ENCODE peak calls at places on chromosomes 7 and 10, in five cellular contexts. One of them, this sample, is unnamed.

GRCh38 chr7:90692396-90692795 is 96.3 kb downstream of the CDK14 start:
- DNase-seq in HEK293T: no peak
- DNase-seq in GM12878: no peak
- DNase-seq in H1: no peak
- DNase-seq in NT2/D1: no peak
- DNase-seq in this sample: no peak

GRCh38 chr10:110655286-110655685 is 11.2 kb downstream of the RBM20 start:
- DNase-seq in HEK293T: no peak
- DNase-seq in GM12878: no peak
- DNase-seq in H1: no peak
- DNase-seq in NT2/D1: no peak
- DNase-seq in this sample: no peak

GRCh38 chr7:28389504-28390385 is 22.6 kb upstream of the CREB5 start:
- DNase-seq in HEK293T: peak
- DNase-seq in GM12878: no peak
- DNase-seq in H1: no peak
- DNase-seq in NT2/D1: peak
- DNase-seq in this sample: peak

GRCh38 chr10:59362184-59362966 is at the start of gene FAM13C:
- DNase-seq in HEK293T: peak
- DNase-seq in GM12878: no peak
- DNase-seq in H1: peak
- DNase-seq in NT2/D1: peak
- DNase-seq in this sample: peak

GRCh38 chr10:62025901-62026879 is 124.7 kb downstream of the ARID5B start:
- DNase-seq in HEK293T: no peak
- DNase-seq in GM12878: no peak
- DNase-seq in H1: no peak
- DNase-seq in NT2/D1: no peak
- DNase-seq in this sample: no peak

GRCh38 chr10:92405006-92405924 is 114.3 kb downstream of the MARCHF5 start:
- DNase-seq in HEK293T: no peak
- DNase-seq in GM12878: no peak
- DNase-seq in H1: no peak
- DNase-seq in NT2/D1: no peak
- DNase-seq in this sample: no peak

GRCh38 chr7:47377741-47378140 is 204.2 kb downstream of the TNS3 start:
- DNase-seq in HEK293T: no peak
- DNase-seq in GM12878: no peak
- DNase-seq in H1: no peak
- DNase-seq in NT2/D1: no peak
- DNase-seq in this sample: no peak

GRCh38 chr7:129066290-129067131 is 11.6 kb upstream of the TNPO3 start:
- DNase-seq in HEK293T: peak
- DNase-seq in GM12878: no peak
- DNase-seq in H1: no peak
- DNase-seq in NT2/D1: peak
- DNase-seq in this sample: no peak

GRCh38 chr10:118031351-118032075 is 15.2 kb downstream of the RAB11FIP2 start:
- DNase-seq in HEK293T: no peak
- DNase-seq in GM12878: no peak
- DNase-seq in H1: no peak
- DNase-seq in NT2/D1: no peak
- DNase-seq in this sample: no peak

GRCh38 chr7:16212610-16213009 is 208.7 kb downstream of the CRPPA start:
- DNase-seq in HEK293T: no peak
- DNase-seq in GM12878: no peak
- DNase-seq in H1: no peak
- DNase-seq in NT2/D1: no peak
- DNase-seq in this sample: no peak

GRCh38 chr10:117716896-117717295 is 174.3 kb downstream of the EMX2 start:
- DNase-seq in HEK293T: no peak
- DNase-seq in GM12878: no peak
- DNase-seq in H1: no peak
- DNase-seq in NT2/D1: no peak
- DNase-seq in this sample: no peak

GRCh38 chr10:46545861-46546590 is 10.4 kb downstream of the GPRIN2 start:
- DNase-seq in HEK293T: no peak
- DNase-seq in GM12878: no peak
- DNase-seq in H1: no peak
- DNase-seq in NT2/D1: no peak
- DNase-seq in this sample: no peak

GRCh38 chr7:119664601-119665000 is 608.4 kb upstream of the KCND2 start:
- DNase-seq in HEK293T: no peak
- DNase-seq in GM12878: no peak
- DNase-seq in H1: no peak
- DNase-seq in NT2/D1: no peak
- DNase-seq in this sample: no peak

GRCh38 chr7:123662755-123663154 is 7.1 kb downstream of the LMOD2 start:
- DNase-seq in HEK293T: no peak
- DNase-seq in GM12878: no peak
- DNase-seq in H1: no peak
- DNase-seq in NT2/D1: no peak
- DNase-seq in this sample: no peak

GRCh38 chr10:112227331-112227961 is 43.9 kb upstream of the GPAM start:
- DNase-seq in HEK293T: no peak
- DNase-seq in GM12878: no peak
- DNase-seq in H1: no peak
- DNase-seq in NT2/D1: no peak
- DNase-seq in this sample: peak

GRCh38 chr7:78562191-78562590 is 763.6 kb downstream of the PHTF2 start:
- DNase-seq in HEK293T: no peak
- DNase-seq in GM12878: no peak
- DNase-seq in H1: no peak
- DNase-seq in NT2/D1: no peak
- DNase-seq in this sample: no peak

GRCh38 chr10:13053794-13054462 is 46.0 kb upstream of the OPTN start:
- DNase-seq in HEK293T: no peak
- DNase-seq in GM12878: no peak
- DNase-seq in H1: no peak
- DNase-seq in NT2/D1: no peak
- DNase-seq in this sample: no peak

GRCh38 chr10:87973635-87974034 is 110.2 kb downstream of the PTEN start:
- DNase-seq in HEK293T: no peak
- DNase-seq in GM12878: no peak
- DNase-seq in H1: peak
- DNase-seq in NT2/D1: peak
- DNase-seq in this sample: no peak

GRCh38 chr7:140005754-140006503 is 56.8 kb downstream of the PARP12 start:
- DNase-seq in HEK293T: peak
- DNase-seq in GM12878: no peak
- DNase-seq in H1: peak
- DNase-seq in NT2/D1: peak
- DNase-seq in this sample: peak

GRCh38 chr7:7122033-7122478 is 60.3 kb upstream of the C1GALT1 start:
- DNase-seq in HEK293T: no peak
- DNase-seq in GM12878: no peak
- DNase-seq in H1: no peak
- DNase-seq in NT2/D1: no peak
- DNase-seq in this sample: no peak

GRCh38 chr7:19118896-19119301 is 1.5 kb upstream of the TWIST1 start:
- DNase-seq in HEK293T: no peak
- DNase-seq in GM12878: no peak
- DNase-seq in H1: no peak
- DNase-seq in NT2/D1: no peak
- DNase-seq in this sample: no peak

GRCh38 chr7:24706211-24707165 is 50.8 kb downstream of the GSDME start:
- DNase-seq in HEK293T: no peak
- DNase-seq in GM12878: no peak
- DNase-seq in H1: no peak
- DNase-seq in NT2/D1: no peak
- DNase-seq in this sample: no peak

GRCh38 chr10:63236113-63236935 is 103.2 kb downstream of the NRBF2 start:
- DNase-seq in HEK293T: no peak
- DNase-seq in GM12878: no peak
- DNase-seq in H1: no peak
- DNase-seq in NT2/D1: no peak
- DNase-seq in this sample: peak

GRCh38 chr7:158495256-158495655 is 92.4 kb downstream of the PTPRN2 start:
- DNase-seq in HEK293T: no peak
- DNase-seq in GM12878: no peak
- DNase-seq in H1: no peak
- DNase-seq in NT2/D1: no peak
- DNase-seq in this sample: no peak

GRCh38 chr7:98250789-98251188 is 1.2 kb downstream of the TECPR1 start:
- DNase-seq in HEK293T: no peak
- DNase-seq in GM12878: no peak
- DNase-seq in H1: no peak
- DNase-seq in NT2/D1: no peak
- DNase-seq in this sample: no peak

GRCh38 chr7:150751702-150752101 is 14.5 kb downstream of the GIMAP5 start:
- DNase-seq in HEK293T: no peak
- DNase-seq in GM12878: no peak
- DNase-seq in H1: no peak
- DNase-seq in NT2/D1: no peak
- DNase-seq in this sample: no peak

GRCh38 chr7:150753239-150753638 is 16.0 kb downstream of the GIMAP5 start:
- DNase-seq in HEK293T: no peak
- DNase-seq in GM12878: no peak
- DNase-seq in H1: no peak
- DNase-seq in NT2/D1: no peak
- DNase-seq in this sample: no peak

GRCh38 chr7:150754950-150755349 is 17.7 kb downstream of the GIMAP5 start:
- DNase-seq in HEK293T: no peak
- DNase-seq in GM12878: no peak
- DNase-seq in H1: no peak
- DNase-seq in NT2/D1: no peak
- DNase-seq in this sample: no peak

GRCh38 chr7:150755473-150756099 is 18.4 kb downstream of the GIMAP5 start:
- DNase-seq in HEK293T: no peak
- DNase-seq in GM12878: peak
- DNase-seq in H1: no peak
- DNase-seq in NT2/D1: no peak
- DNase-seq in this sample: no peak

DNA sequence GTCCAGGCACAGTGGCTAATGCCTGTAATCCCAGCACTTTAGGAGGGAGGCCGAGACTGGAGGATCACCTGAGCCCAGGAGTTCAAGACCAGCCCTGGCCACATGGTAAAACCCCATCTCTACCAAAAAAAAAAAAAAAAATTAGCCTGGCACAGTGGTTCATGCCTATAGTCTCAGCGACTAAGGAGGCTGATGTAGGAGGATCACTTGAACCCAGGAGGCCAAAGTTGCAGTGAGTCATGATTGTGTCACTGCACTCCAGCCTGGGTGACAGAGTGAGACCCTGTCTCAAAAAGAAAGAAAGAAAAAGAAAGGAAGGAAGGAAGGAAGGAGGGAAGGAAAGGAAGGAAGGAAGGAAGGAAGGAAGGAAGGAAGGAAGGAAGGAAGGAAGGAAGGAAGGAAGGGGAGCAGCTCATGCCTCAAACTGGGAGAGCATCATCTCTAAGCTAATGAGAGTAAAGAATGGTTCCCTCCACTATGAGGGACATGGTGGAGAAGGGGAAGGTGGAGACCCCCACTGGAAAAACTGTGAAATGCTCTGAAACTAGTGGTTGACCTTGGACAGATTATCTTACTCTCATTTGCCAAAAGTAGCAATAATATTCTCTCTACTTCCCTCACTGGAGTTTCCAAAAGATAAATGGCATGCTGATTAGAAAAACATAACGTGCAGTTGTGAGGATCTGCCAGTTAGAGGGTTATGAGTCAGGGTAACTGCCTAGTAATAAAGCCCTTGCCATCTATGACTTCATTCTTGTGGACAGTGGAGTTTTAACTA is 16.8 kb downstream of the GIMAP5 start:
- DNase-seq in HEK293T: peak
- DNase-seq in GM12878: no peak
- DNase-seq in H1: no peak
- DNase-seq in NT2/D1: no peak
- DNase-seq in this sample: peak
- TF ChIP-seq SUZ12 in HEK293T: no peak
- TF ChIP-seq SUZ12 in GM12878: no peak
- TF ChIP-seq SUZ12 in H1: no peak
- TF ChIP-seq SUZ12 in NT2/D1: no peak
- TF ChIP-seq SUZ12 in this sample: no peak

DNA sequence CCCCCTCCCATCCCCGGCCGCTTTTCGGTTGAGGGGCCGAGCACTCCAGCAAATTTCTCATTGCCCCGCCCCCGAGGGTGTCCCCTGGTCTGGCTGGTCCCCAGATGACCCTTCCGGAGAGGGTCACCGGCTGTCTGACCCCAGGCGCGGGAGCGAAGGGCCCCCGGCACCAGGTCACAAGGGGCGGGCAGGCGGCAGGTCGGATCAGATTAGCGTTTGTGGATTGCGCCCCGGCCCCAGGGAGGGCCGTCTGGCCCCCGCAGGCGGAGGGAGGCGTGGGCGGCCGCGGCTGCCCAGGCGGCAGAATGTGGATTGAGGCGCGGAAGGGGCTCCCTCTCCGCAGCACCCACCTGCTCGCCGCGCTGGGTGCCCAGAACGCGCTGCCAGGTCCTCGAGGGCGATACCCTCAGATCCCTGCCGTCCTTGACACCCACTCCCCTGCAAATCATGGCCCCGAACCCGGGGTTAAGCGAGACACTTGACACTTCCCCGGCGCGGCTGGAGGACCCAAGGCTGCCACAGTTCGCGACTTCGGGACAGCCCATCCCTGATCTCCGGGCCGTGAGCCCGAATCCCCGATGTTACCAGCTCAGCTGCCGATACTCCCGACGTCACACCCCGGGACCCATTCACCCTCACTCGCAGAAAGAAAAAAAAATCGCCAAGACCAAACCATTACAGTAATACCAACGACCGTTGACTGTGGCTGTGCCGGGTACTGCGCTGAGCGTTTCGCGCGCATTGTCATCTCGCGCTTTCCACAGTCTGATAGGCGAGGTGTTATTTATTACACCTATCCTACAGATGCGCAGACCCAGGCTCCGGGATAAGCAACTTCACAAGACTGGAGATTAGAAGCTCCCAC is 953 bp downstream of the NODAL start:
- DNase-seq in HEK293T: no peak
- DNase-seq in GM12878: no peak
- DNase-seq in H1: no peak
- DNase-seq in NT2/D1: no peak
- DNase-seq in this sample: no peak
- TF ChIP-seq SUZ12 in HEK293T: no peak
- TF ChIP-seq SUZ12 in GM12878: no peak
- TF ChIP-seq SUZ12 in H1: peak
- TF ChIP-seq SUZ12 in NT2/D1: peak
- TF ChIP-seq SUZ12 in this sample: no peak

GRCh38 chr10:6134099-6134880 is 45.5 kb downstream of the RBM17 start:
- DNase-seq in HEK293T: no peak
- DNase-seq in GM12878: no peak
- DNase-seq in H1: no peak
- DNase-seq in NT2/D1: no peak
- DNase-seq in this sample: no peak
- TF ChIP-seq SUZ12 in HEK293T: no peak
- TF ChIP-seq SUZ12 in GM12878: no peak
- TF ChIP-seq SUZ12 in H1: no peak
- TF ChIP-seq SUZ12 in NT2/D1: no peak
- TF ChIP-seq SUZ12 in this sample: no peak

DNA sequence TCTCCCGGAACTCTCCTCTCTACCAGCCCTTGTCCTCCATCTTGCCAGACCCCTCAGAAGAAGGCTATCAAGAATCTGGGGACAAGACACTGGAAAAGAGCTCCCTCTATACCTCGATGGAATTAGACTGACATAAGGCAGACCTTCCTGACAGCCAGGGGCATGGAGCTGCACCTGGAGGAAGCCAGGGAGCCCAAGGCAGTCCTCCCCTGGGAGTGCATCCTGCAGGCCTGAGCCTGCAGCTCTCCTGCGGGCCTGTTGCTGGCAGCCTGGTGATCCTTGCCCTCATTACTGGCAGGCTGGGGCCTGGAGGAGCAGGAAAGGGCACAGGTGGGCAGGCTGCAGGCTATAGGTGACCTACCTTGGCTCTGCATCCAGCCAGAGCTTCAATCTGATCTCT is 323.4 kb downstream of the GRID1 start:
- DNase-seq in HEK293T: no peak
- DNase-seq in GM12878: no peak
- DNase-seq in H1: no peak
- DNase-seq in NT2/D1: no peak
- DNase-seq in this sample: no peak
- TF ChIP-seq SUZ12 in HEK293T: no peak
- TF ChIP-seq SUZ12 in GM12878: no peak
- TF ChIP-seq SUZ12 in H1: no peak
- TF ChIP-seq SUZ12 in NT2/D1: no peak
- TF ChIP-seq SUZ12 in this sample: no peak